ENCODE peak calls at places on chromosomes 13 and 19, in ten cellular contexts. One of them, this sample, is unnamed.

GRCh38 chr13:101434486-101434885 is 18.0 kb upstream of the ITGBL1 start:
- DNase-seq in HFFc6: no peak
- DNase-seq in IMR-90: no peak
- DNase-seq in RWPE2: no peak
- DNase-seq in choroid plexus epithelial cell: no peak
- DNase-seq in foreskin fibroblast: no peak
- DNase-seq in tibial artery: no peak
- DNase-seq in testis: no peak
- DNase-seq in bronchial epithelial cell: no peak
- DNase-seq in transverse colon: no peak
- DNase-seq in this sample: no peak

GRCh38 chr19:53910170-53910518 is 1.1 kb downstream of the CACNG7 start:
- DNase-seq in tibial artery: no peak
- DNase-seq in testis: no peak
- DNase-seq in HFFc6: no peak
- DNase-seq in RWPE2: no peak
- DNase-seq in IMR-90: no peak
- DNase-seq in bronchial epithelial cell: no peak
- DNase-seq in foreskin fibroblast: no peak
- DNase-seq in choroid plexus epithelial cell: no peak
- DNase-seq in transverse colon: no peak
- DNase-seq in this sample: no peak

GRCh38 chr19:27767234-27767633 is 1445.7 kb downstream of the UQCRFS1 start:
- DNase-seq in IMR-90: no peak
- DNase-seq in foreskin fibroblast: no peak
- DNase-seq in testis: no peak
- DNase-seq in choroid plexus epithelial cell: no peak
- DNase-seq in tibial artery: no peak
- DNase-seq in HFFc6: no peak
- DNase-seq in bronchial epithelial cell: no peak
- DNase-seq in transverse colon: no peak
- DNase-seq in RWPE2: no peak
- DNase-seq in this sample: no peak

GRCh38 chr19:32387701-32388392 is 17.7 kb upstream of the DPY19L3 start:
- DNase-seq in bronchial epithelial cell: no peak
- DNase-seq in IMR-90: peak; percentile 62
- DNase-seq in HFFc6: peak; percentile 57
- DNase-seq in foreskin fibroblast: peak; percentile 87
- DNase-seq in transverse colon: peak; percentile 59
- DNase-seq in RWPE2: no peak
- DNase-seq in tibial artery: peak; percentile 69
- DNase-seq in choroid plexus epithelial cell: peak; percentile 12
- DNase-seq in testis: no peak
- DNase-seq in this sample: no peak

GRCh38 chr19:3979289-3979673 is 6.0 kb downstream of the EEF2 start:
- DNase-seq in transverse colon: no peak
- DNase-seq in foreskin fibroblast: no peak
- DNase-seq in IMR-90: no peak
- DNase-seq in RWPE2: no peak
- DNase-seq in choroid plexus epithelial cell: no peak
- DNase-seq in testis: no peak
- DNase-seq in HFFc6: no peak
- DNase-seq in bronchial epithelial cell: no peak
- DNase-seq in tibial artery: no peak
- DNase-seq in this sample: no peak

GRCh38 chr13:112102243-112102642 is 35.3 kb downstream of the SOX1 start:
- DNase-seq in testis: no peak
- DNase-seq in bronchial epithelial cell: no peak
- DNase-seq in RWPE2: no peak
- DNase-seq in foreskin fibroblast: no peak
- DNase-seq in HFFc6: no peak
- DNase-seq in tibial artery: peak; percentile 11
- DNase-seq in choroid plexus epithelial cell: no peak
- DNase-seq in IMR-90: no peak
- DNase-seq in transverse colon: no peak
- DNase-seq in this sample: no peak

GRCh38 chr19:13860679-13861391 is 16.1 kb upstream of the NANOS3 start:
- DNase-seq in IMR-90: no peak
- DNase-seq in RWPE2: no peak
- DNase-seq in HFFc6: no peak
- DNase-seq in testis: no peak
- DNase-seq in bronchial epithelial cell: no peak
- DNase-seq in transverse colon: no peak
- DNase-seq in tibial artery: no peak
- DNase-seq in foreskin fibroblast: no peak
- DNase-seq in choroid plexus epithelial cell: no peak
- DNase-seq in this sample: no peak

GRCh38 chr13:113638173-113638746 is 19.7 kb downstream of the ATP4B start:
- DNase-seq in tibial artery: peak; percentile 25
- DNase-seq in bronchial epithelial cell: no peak
- DNase-seq in IMR-90: no peak
- DNase-seq in foreskin fibroblast: no peak
- DNase-seq in choroid plexus epithelial cell: no peak
- DNase-seq in transverse colon: peak; percentile 4
- DNase-seq in HFFc6: no peak
- DNase-seq in RWPE2: no peak
- DNase-seq in testis: no peak
- DNase-seq in this sample: no peak

GRCh38 chr13:110136660-110137585 is 170.0 kb downstream of the COL4A1 start:
- DNase-seq in RWPE2: no peak
- DNase-seq in tibial artery: no peak
- DNase-seq in foreskin fibroblast: no peak
- DNase-seq in transverse colon: no peak
- DNase-seq in IMR-90: no peak
- DNase-seq in HFFc6: no peak
- DNase-seq in bronchial epithelial cell: no peak
- DNase-seq in testis: no peak
- DNase-seq in choroid plexus epithelial cell: no peak
- DNase-seq in this sample: no peak

GRCh38 chr13:76289558-76289957 is 596.6 kb downstream of the KCTD12 start:
- DNase-seq in RWPE2: no peak
- DNase-seq in transverse colon: no peak
- DNase-seq in choroid plexus epithelial cell: no peak
- DNase-seq in HFFc6: no peak
- DNase-seq in IMR-90: no peak
- DNase-seq in tibial artery: no peak
- DNase-seq in bronchial epithelial cell: no peak
- DNase-seq in foreskin fibroblast: no peak
- DNase-seq in testis: no peak
- DNase-seq in this sample: no peak

GRCh38 chr19:1000095-1000494 is at the start of gene GRIN3B:
- DNase-seq in transverse colon: peak; percentile 73
- DNase-seq in testis: peak; percentile 67
- DNase-seq in HFFc6: peak; percentile 28
- DNase-seq in foreskin fibroblast: no peak
- DNase-seq in RWPE2: no peak
- DNase-seq in choroid plexus epithelial cell: peak; percentile 24
- DNase-seq in bronchial epithelial cell: peak; percentile 33
- DNase-seq in tibial artery: no peak
- DNase-seq in IMR-90: peak; percentile 40
- DNase-seq in this sample: no peak

GRCh38 chr13:73872397-73872796 is 261.8 kb downstream of the KLF12 start:
- DNase-seq in IMR-90: peak; percentile 36
- DNase-seq in foreskin fibroblast: peak; percentile 16
- DNase-seq in transverse colon: no peak
- DNase-seq in RWPE2: no peak
- DNase-seq in choroid plexus epithelial cell: peak; percentile 50
- DNase-seq in testis: no peak
- DNase-seq in tibial artery: no peak
- DNase-seq in HFFc6: no peak
- DNase-seq in bronchial epithelial cell: peak; percentile 7
- DNase-seq in this sample: no peak

GRCh38 chr13:100796463-100796862 is 121.9 kb upstream of the TMTC4 start:
- DNase-seq in tibial artery: no peak
- DNase-seq in choroid plexus epithelial cell: no peak
- DNase-seq in HFFc6: no peak
- DNase-seq in testis: no peak
- DNase-seq in RWPE2: no peak
- DNase-seq in foreskin fibroblast: no peak
- DNase-seq in IMR-90: no peak
- DNase-seq in bronchial epithelial cell: no peak
- DNase-seq in transverse colon: no peak
- DNase-seq in this sample: no peak

GRCh38 chr19:2170987-2171348 is 7.2 kb downstream of the DOT1L start:
- DNase-seq in tibial artery: no peak
- DNase-seq in RWPE2: no peak
- DNase-seq in testis: no peak
- DNase-seq in foreskin fibroblast: no peak
- DNase-seq in IMR-90: no peak
- DNase-seq in choroid plexus epithelial cell: no peak
- DNase-seq in bronchial epithelial cell: no peak
- DNase-seq in transverse colon: no peak
- DNase-seq in HFFc6: no peak
- DNase-seq in this sample: no peak

GRCh38 chr19:2170219-2170618 is 6.5 kb downstream of the DOT1L start:
- DNase-seq in IMR-90: no peak
- DNase-seq in transverse colon: no peak
- DNase-seq in tibial artery: no peak
- DNase-seq in HFFc6: no peak
- DNase-seq in RWPE2: no peak
- DNase-seq in foreskin fibroblast: no peak
- DNase-seq in bronchial epithelial cell: no peak
- DNase-seq in choroid plexus epithelial cell: no peak
- DNase-seq in testis: peak; percentile 36
- DNase-seq in this sample: no peak

GRCh38 chr19:2173388-2173787 is 9.7 kb downstream of the DOT1L start:
- DNase-seq in transverse colon: no peak
- DNase-seq in RWPE2: no peak
- DNase-seq in tibial artery: no peak
- DNase-seq in IMR-90: no peak
- DNase-seq in foreskin fibroblast: no peak
- DNase-seq in choroid plexus epithelial cell: no peak
- DNase-seq in bronchial epithelial cell: no peak
- DNase-seq in testis: no peak
- DNase-seq in HFFc6: no peak
- DNase-seq in this sample: no peak

GRCh38 chr19:2173841-2174577 is 10.3 kb downstream of the DOT1L start:
- DNase-seq in IMR-90: no peak
- DNase-seq in bronchial epithelial cell: no peak
- DNase-seq in choroid plexus epithelial cell: peak; percentile 34
- DNase-seq in HFFc6: no peak
- DNase-seq in tibial artery: no peak
- DNase-seq in RWPE2: no peak
- DNase-seq in foreskin fibroblast: no peak
- DNase-seq in testis: peak; percentile 60
- DNase-seq in transverse colon: no peak
- DNase-seq in this sample: no peak

GRCh38 chr19:2171349-2172145 is 7.8 kb downstream of the DOT1L start:
- DNase-seq in RWPE2: no peak
- DNase-seq in bronchial epithelial cell: no peak
- DNase-seq in HFFc6: no peak
- DNase-seq in choroid plexus epithelial cell: peak; percentile 54
- DNase-seq in tibial artery: no peak
- DNase-seq in IMR-90: peak; percentile 36
- DNase-seq in testis: peak; percentile 55
- DNase-seq in foreskin fibroblast: no peak
- DNase-seq in transverse colon: peak; percentile 62
- DNase-seq in this sample: no peak
- TF ChIP-seq CTCF in RWPE2: no peak
- TF ChIP-seq CTCF in bronchial epithelial cell: no peak
- TF ChIP-seq CTCF in HFFc6: peak; percentile 21
- TF ChIP-seq CTCF in choroid plexus epithelial cell: peak; percentile 32
- TF ChIP-seq CTCF in tibial artery: no peak
- TF ChIP-seq CTCF in IMR-90: peak; percentile 14
- TF ChIP-seq CTCF in testis: no peak
- TF ChIP-seq CTCF in foreskin fibroblast: no peak
- TF ChIP-seq CTCF in transverse colon: no peak
- TF ChIP-seq CTCF in this sample: no peak

GRCh38 chr19:45569619-45570421 is 14.8 kb downstream of the OPA3 start:
- DNase-seq in testis: peak; percentile 65
- DNase-seq in transverse colon: peak; percentile 87
- DNase-seq in tibial artery: no peak
- DNase-seq in foreskin fibroblast: peak; percentile 47
- DNase-seq in HFFc6: no peak
- DNase-seq in RWPE2: no peak
- DNase-seq in IMR-90: no peak
- DNase-seq in choroid plexus epithelial cell: peak; percentile 57
- DNase-seq in bronchial epithelial cell: no peak
- DNase-seq in this sample: no peak
- TF ChIP-seq CTCF in testis: peak; percentile 55
- TF ChIP-seq CTCF in transverse colon: peak; percentile 82
- TF ChIP-seq CTCF in tibial artery: peak; percentile 53
- TF ChIP-seq CTCF in foreskin fibroblast: peak; percentile 83
- TF ChIP-seq CTCF in HFFc6: peak; percentile 87
- TF ChIP-seq CTCF in RWPE2: peak; percentile 83
- TF ChIP-seq CTCF in IMR-90: peak; percentile 66
- TF ChIP-seq CTCF in choroid plexus epithelial cell: peak; percentile 94
- TF ChIP-seq CTCF in bronchial epithelial cell: peak; percentile 80
- TF ChIP-seq CTCF in this sample: no peak

GRCh38 chr19:19626516-19627441 is 1.2 kb downstream of the LPAR2 start:
- DNase-seq in tibial artery: no peak
- DNase-seq in transverse colon: no peak
- DNase-seq in IMR-90: no peak
- DNase-seq in foreskin fibroblast: no peak
- DNase-seq in choroid plexus epithelial cell: no peak
- DNase-seq in bronchial epithelial cell: no peak
- DNase-seq in testis: no peak
- DNase-seq in HFFc6: no peak
- DNase-seq in RWPE2: no peak
- DNase-seq in this sample: no peak

GRCh38 chr19:19627442-19627715 is 641 bp downstream of the LPAR2 start:
- DNase-seq in choroid plexus epithelial cell: no peak
- DNase-seq in tibial artery: no peak
- DNase-seq in IMR-90: no peak
- DNase-seq in transverse colon: no peak
- DNase-seq in foreskin fibroblast: no peak
- DNase-seq in RWPE2: no peak
- DNase-seq in bronchial epithelial cell: no peak
- DNase-seq in testis: no peak
- DNase-seq in HFFc6: no peak
- DNase-seq in this sample: no peak

GRCh38 chr19:19628499-19629134 is 597 bp upstream of the LPAR2 start:
- DNase-seq in choroid plexus epithelial cell: peak; percentile 78
- DNase-seq in bronchial epithelial cell: peak; percentile 82
- DNase-seq in foreskin fibroblast: peak; percentile 65
- DNase-seq in tibial artery: no peak
- DNase-seq in HFFc6: no peak
- DNase-seq in IMR-90: peak; percentile 48
- DNase-seq in testis: peak; percentile 94
- DNase-seq in transverse colon: peak; percentile 69
- DNase-seq in RWPE2: no peak
- DNase-seq in this sample: no peak

GRCh38 chr19:19630062-19630414 is 2.0 kb upstream of the LPAR2 start:
- DNase-seq in bronchial epithelial cell: no peak
- DNase-seq in transverse colon: no peak
- DNase-seq in RWPE2: no peak
- DNase-seq in IMR-90: no peak
- DNase-seq in tibial artery: no peak
- DNase-seq in testis: no peak
- DNase-seq in choroid plexus epithelial cell: no peak
- DNase-seq in foreskin fibroblast: no peak
- DNase-seq in HFFc6: no peak
- DNase-seq in this sample: no peak

GRCh38 chr19:19627716-19628498 is at the start of gene LPAR2:
- DNase-seq in HFFc6: no peak
- DNase-seq in foreskin fibroblast: no peak
- DNase-seq in IMR-90: no peak
- DNase-seq in RWPE2: no peak
- DNase-seq in choroid plexus epithelial cell: no peak
- DNase-seq in tibial artery: no peak
- DNase-seq in testis: peak; percentile 87
- DNase-seq in bronchial epithelial cell: no peak
- DNase-seq in transverse colon: peak; percentile 82
- DNase-seq in this sample: no peak
- TF ChIP-seq CTCF in HFFc6: no peak
- TF ChIP-seq CTCF in foreskin fibroblast: no peak
- TF ChIP-seq CTCF in IMR-90: no peak
- TF ChIP-seq CTCF in RWPE2: no peak
- TF ChIP-seq CTCF in choroid plexus epithelial cell: no peak
- TF ChIP-seq CTCF in tibial artery: no peak
- TF ChIP-seq CTCF in testis: no peak
- TF ChIP-seq CTCF in bronchial epithelial cell: no peak
- TF ChIP-seq CTCF in transverse colon: no peak
- TF ChIP-seq CTCF in this sample: no peak

GRCh38 chr19:18571564-18572344 is at the start of gene UBA52:
- DNase-seq in transverse colon: peak; percentile 99
- DNase-seq in tibial artery: peak; percentile 99
- DNase-seq in HFFc6: peak; percentile 97
- DNase-seq in IMR-90: peak; percentile 96
- DNase-seq in testis: peak; percentile 99
- DNase-seq in bronchial epithelial cell: peak; percentile 90
- DNase-seq in RWPE2: peak; percentile 97
- DNase-seq in foreskin fibroblast: peak; percentile 98
- DNase-seq in choroid plexus epithelial cell: peak; percentile 98
- DNase-seq in this sample: peak; percentile 90
- TF ChIP-seq CTCF in transverse colon: peak; percentile 29
- TF ChIP-seq CTCF in tibial artery: no peak
- TF ChIP-seq CTCF in HFFc6: no peak
- TF ChIP-seq CTCF in IMR-90: no peak
- TF ChIP-seq CTCF in testis: no peak
- TF ChIP-seq CTCF in bronchial epithelial cell: no peak
- TF ChIP-seq CTCF in RWPE2: no peak
- TF ChIP-seq CTCF in foreskin fibroblast: no peak
- TF ChIP-seq CTCF in choroid plexus epithelial cell: no peak
- TF ChIP-seq CTCF in this sample: no peak